ENCODE peak calls at places on chromosomes 2 and 18, in eight cellular contexts. One of them, this sample, is unnamed.

GRCh38 chr18:57084331-57085298 is 62.3 kb upstream of the BOD1L2 start:
- DNase-seq in NCI-H1930: no peak
- DNase-seq in cardiac fibroblast: no peak
- DNase-seq in T-cell: no peak
- DNase-seq in T-helper 22 cell: no peak
- DNase-seq in activated CD8-positive, alpha-beta memory T cell treated with anti-CD3 and anti-CD28 coated beads, Interleukin-2, amount 50 U/mL, for 48 hours: no peak
- DNase-seq in cardiac muscle cell: no peak
- DNase-seq in HuH-7: no peak
- DNase-seq in this sample: no peak

GRCh38 chr2:71379086-71379485 is 47.5 kb downstream of the ZNF638 start:
- DNase-seq in HuH-7: no peak
- DNase-seq in cardiac fibroblast: peak
- DNase-seq in cardiac muscle cell: peak
- DNase-seq in activated CD8-positive, alpha-beta memory T cell treated with anti-CD3 and anti-CD28 coated beads, Interleukin-2, amount 50 U/mL, for 48 hours: no peak
- DNase-seq in T-cell: no peak
- DNase-seq in NCI-H1930: no peak
- DNase-seq in T-helper 22 cell: no peak
- DNase-seq in this sample: no peak

GRCh38 chr2:21305581-21305980 is 181.8 kb downstream of the TDRD15 start:
- DNase-seq in NCI-H1930: no peak
- DNase-seq in cardiac fibroblast: no peak
- DNase-seq in cardiac muscle cell: no peak
- DNase-seq in HuH-7: no peak
- DNase-seq in activated CD8-positive, alpha-beta memory T cell treated with anti-CD3 and anti-CD28 coated beads, Interleukin-2, amount 50 U/mL, for 48 hours: no peak
- DNase-seq in T-cell: no peak
- DNase-seq in T-helper 22 cell: no peak
- DNase-seq in this sample: no peak

GRCh38 chr2:20215183-20216040 is 9.5 kb downstream of the SDC1 start:
- DNase-seq in HuH-7: peak
- DNase-seq in T-helper 22 cell: no peak
- DNase-seq in NCI-H1930: no peak
- DNase-seq in activated CD8-positive, alpha-beta memory T cell treated with anti-CD3 and anti-CD28 coated beads, Interleukin-2, amount 50 U/mL, for 48 hours: no peak
- DNase-seq in cardiac muscle cell: no peak
- DNase-seq in cardiac fibroblast: no peak
- DNase-seq in T-cell: no peak
- DNase-seq in this sample: no peak

GRCh38 chr2:113886479-113887383 is 3.2 kb upstream of the ACTR3 start:
- DNase-seq in T-helper 22 cell: no peak
- DNase-seq in activated CD8-positive, alpha-beta memory T cell treated with anti-CD3 and anti-CD28 coated beads, Interleukin-2, amount 50 U/mL, for 48 hours: peak
- DNase-seq in cardiac muscle cell: peak
- DNase-seq in T-cell: no peak
- DNase-seq in HuH-7: no peak
- DNase-seq in NCI-H1930: no peak
- DNase-seq in cardiac fibroblast: peak
- DNase-seq in this sample: no peak

GRCh38 chr2:128607981-128608506 is 289.4 kb upstream of the HS6ST1 start:
- DNase-seq in cardiac muscle cell: no peak
- DNase-seq in T-helper 22 cell: no peak
- DNase-seq in T-cell: no peak
- DNase-seq in HuH-7: no peak
- DNase-seq in activated CD8-positive, alpha-beta memory T cell treated with anti-CD3 and anti-CD28 coated beads, Interleukin-2, amount 50 U/mL, for 48 hours: no peak
- DNase-seq in cardiac fibroblast: no peak
- DNase-seq in NCI-H1930: no peak
- DNase-seq in this sample: no peak

GRCh38 chr2:27901219-27901618 is 10.7 kb downstream of the BABAM2 start:
- DNase-seq in cardiac fibroblast: no peak
- DNase-seq in T-cell: no peak
- DNase-seq in HuH-7: no peak
- DNase-seq in T-helper 22 cell: no peak
- DNase-seq in NCI-H1930: no peak
- DNase-seq in cardiac muscle cell: no peak
- DNase-seq in activated CD8-positive, alpha-beta memory T cell treated with anti-CD3 and anti-CD28 coated beads, Interleukin-2, amount 50 U/mL, for 48 hours: no peak
- DNase-seq in this sample: no peak

GRCh38 chr2:1685078-1685956 is 59.0 kb downstream of the PXDN start:
- DNase-seq in cardiac fibroblast: no peak
- DNase-seq in HuH-7: no peak
- DNase-seq in T-cell: no peak
- DNase-seq in NCI-H1930: no peak
- DNase-seq in T-helper 22 cell: no peak
- DNase-seq in cardiac muscle cell: no peak
- DNase-seq in activated CD8-positive, alpha-beta memory T cell treated with anti-CD3 and anti-CD28 coated beads, Interleukin-2, amount 50 U/mL, for 48 hours: no peak
- DNase-seq in this sample: no peak

This sample was measured in NCI-H1417 treated with DMSO at 0.1 percent for 48 hours.